ENCODE peak calls at places on chromosome 4, in seven cellular contexts. Y is lower lobe of right lung, G is uterus, E is endothelial cell, R is WTC11, N is dorsolateral prefrontal cortex, D is epithelial cell of proximal tubule. S is an unnamed sample.

GRCh38 chr4:43882470-43882869 is 566.1 kb downstream of the KCTD8 start:
- DNase-seq in E (no peak), D (no peak), N (no peak), G (no peak), R (no peak), Y (no peak), S (no peak)

GRCh38 chr4:48079972-48080391 is 54.1 kb downstream of the TXK start:
- DNase-seq in N (no peak), G (no peak), Y (no peak), E (no peak), D (no peak), R (no peak), S (no peak)

GRCh38 chr4:15811703-15812325 is 33.7 kb downstream of the CD38 start:
- DNase-seq in N (no peak), Y (no peak), R (no peak), D (no peak), E (no peak), G (no peak), S (no peak)

GRCh38 chr4:13476152-13476551 is 8.0 kb downstream of the RAB28 start:
- DNase-seq in D (no peak), Y (no peak), E (no peak), R (no peak), N (no peak), G (no peak), S (no peak)

GRCh38 chr4:33494150-33494549 is 2750.2 kb downstream of the ARAP2 start:
- DNase-seq in E (no peak), R (no peak), Y (no peak), N (no peak), D (no peak), G (no peak), S (no peak)

GRCh38 chr4:617644-618330 is 7.6 kb upstream of the PDE6B start:
- DNase-seq in Y (peak), R (no peak), G (no peak), N (peak), D (no peak), E (no peak), S (no peak)

GRCh38 chr4:26088433-26088928 is 174.5 kb downstream of the SMIM20 start:
- DNase-seq in R (no peak), E (no peak), G (no peak), N (no peak), D (no peak), Y (no peak), S (peak)

GRCh38 chr4:183398298-183399129 is 45.9 kb upstream of the CDKN2AIP start:
- DNase-seq in R (peak), D (no peak), G (peak), N (peak), Y (peak), E (peak), S (peak)

GRCh38 chr4:37392540-37393255 is 148.2 kb downstream of the NWD2 start:
- DNase-seq in N (peak), Y (peak), E (no peak), G (peak), R (no peak), D (peak), S (no peak)

GRCh38 chr4:1337376-1337831 is 9.6 kb upstream of the UVSSA start:
- DNase-seq in R (no peak), Y (no peak), E (no peak), G (no peak), N (no peak), D (no peak), S (peak)

GRCh38 chr4:151824647-151825046 is 63.8 kb upstream of the GATB start:
- DNase-seq in Y (no peak), R (no peak), N (no peak), D (no peak), G (no peak), E (no peak), S (no peak)

GRCh38 chr4:19807505-19807904 is 444.2 kb upstream of the SLIT2 start:
- DNase-seq in E (no peak), R (no peak), G (no peak), N (no peak), D (peak), Y (no peak), S (no peak)

GRCh38 chr4:34417160-34417559 is 1827.2 kb downstream of the ARAP2 start:
- DNase-seq in N (no peak), E (no peak), Y (no peak), G (no peak), R (no peak), D (no peak), S (no peak)

GRCh38 chr4:120304801-120305200 is 238.2 kb upstream of the MAD2L1 start:
- DNase-seq in E (no peak), D (no peak), N (no peak), G (no peak), R (no peak), Y (no peak), S (no peak)

GRCh38 chr4:100842856-100843255 is 325.0 kb upstream of the EMCN start:
- DNase-seq in G (no peak), D (no peak), Y (no peak), N (no peak), E (no peak), R (no peak), S (no peak)

GRCh38 chr4:27218013-27218412 is 357.4 kb downstream of the STIM2 start:
- DNase-seq in R (no peak), Y (no peak), E (no peak), D (no peak), G (no peak), N (no peak), S (no peak)

GRCh38 chr4:161320377-161320776 is 843.4 kb downstream of the FSTL5 start:
- DNase-seq in E (no peak), G (no peak), R (peak), N (no peak), Y (no peak), D (no peak), S (no peak)

GRCh38 chr4:69760455-69760854 is at the start of gene SULT1B1:
- DNase-seq in D (no peak), G (no peak), N (no peak), E (no peak), Y (peak), R (no peak), S (peak)

GRCh38 chr4:183471960-183472708 is 27.7 kb downstream of the CDKN2AIP start:
- DNase-seq in D (no peak), N (peak), R (peak), G (peak), Y (peak), E (peak), S (peak)

GRCh38 chr4:140188975-140189374 is 35.0 kb upstream of the MAML3 start:
- DNase-seq in R (no peak), D (peak), E (no peak), G (peak), Y (peak), N (no peak), S (no peak)

GRCh38 chr4:90990298-90990697 is 863.1 kb downstream of the CCSER1 start:
- DNase-seq in Y (no peak), D (no peak), E (no peak), N (no peak), R (no peak), G (no peak), S (no peak)

GRCh38 chr4:159075531-159075932 is 27.3 kb upstream of the RAPGEF2 start:
- DNase-seq in Y (no peak), G (no peak), D (no peak), N (no peak), E (no peak), R (no peak), S (no peak)

GRCh38 chr4:1245481-1246051 is 3.4 kb downstream of the CTBP1 start:
- DNase-seq in N (no peak), Y (peak), R (no peak), E (no peak), D (no peak), G (no peak), S (no peak)

GRCh38 chr4:91958651-91959050 is 345.1 kb upstream of the GRID2 start:
- DNase-seq in R (peak), G (no peak), E (no peak), Y (no peak), N (no peak), D (no peak), S (no peak)

GRCh38 chr4:34157546-34157945 is 2086.8 kb downstream of the ARAP2 start:
- DNase-seq in E (no peak), G (no peak), D (no peak), Y (no peak), N (no peak), R (no peak), S (no peak)

GRCh38 chr4:7151668-7152227 is 40.6 kb upstream of the SORCS2 start:
- DNase-seq in N (no peak), R (no peak), Y (peak), E (no peak), D (no peak), G (no peak), S (no peak)
- TF ChIP-seq CTCF in N (no peak), R (no peak), Y (no peak), E (no peak), D (peak), G (no peak), S (no peak)

GRCh38 chr4:174628206-174628605 is 105.9 kb upstream of the HPGD start:
- DNase-seq in R (no peak), N (peak), E (no peak), D (no peak), G (no peak), Y (no peak), S (no peak)

GRCh38 chr4:174629265-174629664 is 107.0 kb upstream of the HPGD start:
- DNase-seq in E (no peak), N (no peak), G (no peak), Y (no peak), R (no peak), D (peak), S (no peak)

GRCh38 chr4:174633399-174633798 is 111.1 kb upstream of the HPGD start:
- DNase-seq in N (no peak), R (no peak), D (no peak), Y (no peak), G (no peak), E (no peak), S (no peak)

GRCh38 chr4:174635732-174636131 is 113.4 kb upstream of the HPGD start:
- DNase-seq in G (no peak), Y (no peak), D (no peak), R (no peak), N (no peak), E (no peak), S (no peak)

GRCh38 chr4:174631901-174632758 is 109.8 kb upstream of the HPGD start:
- DNase-seq in E (no peak), R (no peak), D (no peak), Y (no peak), G (peak), N (no peak), S (peak)
- TF ChIP-seq CTCF in E (peak), R (peak), D (peak), Y (peak), G (peak), N (peak), S (peak)

GRCh38 chr4:54657556-54658313 is at the start of gene KIT:
- DNase-seq in G (peak), N (no peak), R (peak), Y (peak), D (no peak), E (peak), S (peak)

GRCh38 chr4:54660145-54660535 is 2.4 kb downstream of the KIT start:
- DNase-seq in E (no peak), R (no peak), G (no peak), N (no peak), D (no peak), Y (no peak), S (no peak)

GRCh38 chr4:54657194-54657555 is 582 bp upstream of the KIT start:
- DNase-seq in G (no peak), N (no peak), E (peak), R (peak), Y (no peak), D (no peak), S (no peak)

GRCh38 chr4:54659213-54660144 is 1.7 kb downstream of the KIT start:
- DNase-seq in G (no peak), N (no peak), R (no peak), E (peak), D (no peak), Y (no peak), S (peak)

GRCh38 chr4:54658321-54659093 is 750 bp downstream of the KIT start:
- DNase-seq in D (no peak), N (peak), R (peak), G (peak), E (peak), Y (peak), S (peak)
- TF ChIP-seq CTCF in D (peak), N (peak), R (no peak), G (no peak), E (no peak), Y (peak), S (peak)

GRCh38 chr4:57020467-57021101 is 41.9 kb downstream of the POLR2B start:
- DNase-seq in G (no peak), D (peak), N (no peak), E (no peak), R (no peak), Y (no peak), S (no peak)

GRCh38 chr4:57013529-57014120 is 34.9 kb downstream of the POLR2B start:
- DNase-seq in N (no peak), D (no peak), G (no peak), E (no peak), Y (no peak), R (no peak), S (no peak)

GRCh38 chr4:57023104-57023503 is 44.4 kb downstream of the POLR2B start:
- DNase-seq in E (no peak), G (no peak), D (no peak), R (no peak), N (no peak), Y (no peak), S (no peak)

DNA sequence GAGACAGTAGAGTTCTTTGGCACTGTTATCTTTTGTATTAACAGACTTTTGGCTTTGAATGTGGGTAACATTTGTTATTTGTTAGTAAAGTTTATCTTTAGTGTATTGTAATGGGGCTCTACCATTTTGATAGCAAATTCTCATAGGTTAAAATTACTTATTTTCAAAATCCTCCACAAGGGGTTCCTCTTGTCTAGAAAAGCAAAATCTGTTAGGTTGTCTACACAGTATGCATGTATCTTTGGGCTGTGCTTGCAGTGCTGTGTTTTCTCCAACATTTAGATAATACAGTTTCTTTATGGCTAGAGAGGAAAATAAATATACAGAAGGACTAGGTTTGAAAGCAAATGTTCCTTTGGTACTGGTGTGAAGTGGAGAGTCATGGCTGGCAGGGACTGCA is 40.2 kb downstream of the POLR2B start:
- DNase-seq in Y (no peak), N (no peak), G (no peak), R (no peak), D (no peak), E (no peak), S (no peak)
- TF ChIP-seq CTCF in Y (no peak), N (no peak), G (no peak), R (no peak), D (no peak), E (no peak), S (no peak)

GRCh38 chr4:54945838-54946237 is 179.6 kb downstream of the KDR start:
- DNase-seq in D (no peak), R (no peak), G (no peak), Y (no peak), N (no peak), E (peak), S (no peak)
- TF ChIP-seq CTCF in D (no peak), R (no peak), G (no peak), Y (no peak), N (no peak), E (peak), S (no peak)

DNA sequence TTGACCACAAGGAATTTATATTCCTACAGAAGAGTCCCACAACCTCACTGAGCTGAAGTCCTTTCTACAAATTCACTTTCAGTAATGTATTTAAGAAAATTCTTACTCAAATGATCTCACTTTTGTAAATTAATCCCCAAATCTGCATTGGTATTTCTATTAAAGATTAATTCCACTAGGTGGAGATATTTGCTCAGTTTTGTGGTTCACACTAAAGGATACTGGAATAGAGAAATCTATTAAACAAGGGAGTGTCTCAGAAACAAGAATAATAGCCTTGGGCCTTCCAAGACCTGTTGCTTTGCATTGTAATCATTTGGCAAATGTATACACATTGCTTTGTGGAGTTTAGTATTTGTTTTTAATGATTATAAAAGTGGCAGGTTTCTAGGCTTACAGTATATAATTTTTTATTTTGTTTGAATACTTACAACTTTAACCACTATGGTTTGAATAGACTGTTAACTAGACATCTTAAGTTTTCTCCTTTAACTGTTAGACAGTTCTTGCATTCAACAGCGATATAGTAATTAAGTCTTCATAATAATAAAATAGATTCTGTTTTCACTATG is 25.9 kb downstream of the CFAP299 start:
- DNase-seq in E (no peak), N (no peak), D (no peak), R (no peak), G (no peak), Y (no peak), S (no peak)
- TF ChIP-seq CTCF in E (peak), N (peak), D (peak), R (peak), G (peak), Y (peak), S (peak)